ENCODE peak calls at places on chromosome 21, in six cellular contexts. E is Peyer's patch; L is dorsolateral prefrontal cortex; K is CD8-positive, alpha-beta T cell; O is AG04450; Z is sigmoid colon. I is an unnamed sample.

GRCh38 chr21:35084869-35085268 is 35.8 kb upstream of the RUNX1 start:
- DNase-seq in E (no peak), L (no peak), K (no peak), O (peak), Z (no peak), I (no peak)

GRCh38 chr21:45011911-45012660 is 62.3 kb upstream of the ADARB1 start:
- DNase-seq in E (no peak), L (no peak), K (no peak), O (peak), Z (peak), I (no peak)

GRCh38 chr21:14600569-14601308 is 54.6 kb upstream of the SAMSN1 start:
- DNase-seq in E (no peak), L (no peak), K (no peak), O (no peak), Z (no peak), I (no peak)

GRCh38 chr21:25831300-25831699 is 96.5 kb downstream of the GABPA start:
- DNase-seq in E (no peak), L (no peak), K (no peak), O (no peak), Z (no peak), I (no peak)

GRCh38 chr21:32278518-32279376 is at the start of gene MIS18A:
- DNase-seq in E (peak), L (peak), K (peak), O (peak), Z (peak), I (peak)

GRCh38 chr21:14863745-14864210 is 201.0 kb downstream of the NRIP1 start:
- DNase-seq in E (no peak), L (no peak), K (no peak), O (no peak), Z (no peak), I (no peak)

GRCh38 chr21:33070921-33071877 is 1.3 kb downstream of the OLIG1 start:
- DNase-seq in E (no peak), L (no peak), K (no peak), O (no peak), Z (no peak), I (no peak)

GRCh38 chr21:37878946-37879660 is 37.2 kb downstream of the KCNJ6 start:
- DNase-seq in E (no peak), L (no peak), K (no peak), O (peak), Z (no peak), I (no peak)

DNA sequence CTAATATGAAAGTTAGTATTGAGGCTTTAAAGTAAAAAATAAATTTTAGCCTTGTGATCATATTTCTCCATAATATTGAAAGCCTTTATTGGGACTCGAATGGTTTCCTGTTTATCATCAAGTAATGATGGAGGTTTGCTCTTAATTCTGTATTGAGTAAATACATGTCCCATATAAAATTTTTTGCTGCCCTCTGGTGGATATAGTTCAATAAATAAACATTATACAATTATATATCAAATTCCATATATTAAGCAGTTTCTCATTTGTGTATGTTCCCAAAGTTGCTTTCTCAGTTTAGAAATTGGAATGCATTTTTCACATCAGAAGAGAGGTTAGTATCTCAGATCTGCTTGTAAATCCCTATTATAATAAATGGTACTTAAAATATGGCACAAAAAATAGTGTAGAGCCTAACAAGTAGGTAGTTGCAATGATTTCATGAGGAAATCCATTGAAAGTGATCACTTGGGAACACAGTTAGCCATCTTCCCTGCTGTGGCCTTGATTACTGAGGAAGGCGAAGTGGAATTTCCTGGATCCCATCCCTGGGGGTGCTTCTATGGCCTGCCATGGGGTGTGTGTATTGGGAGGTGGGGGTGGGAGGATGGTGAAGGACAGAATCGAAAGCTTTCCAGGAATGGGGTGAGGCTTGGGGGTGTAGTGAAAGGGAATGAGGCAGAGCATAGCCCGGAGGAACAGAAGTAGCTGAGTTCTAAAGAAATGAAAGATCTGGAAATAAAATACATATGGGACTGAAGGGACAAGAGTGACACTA is 84.1 kb upstream of the C21orf91 start:
- DNase-seq in E (no peak), L (no peak), K (no peak), O (peak), Z (no peak), I (no peak)
- TF ChIP-seq CTCF in E (no peak), L (peak), K (peak), O (peak), Z (no peak), I (no peak)

GRCh38 chr21:41851090-41851790 is 27.9 kb downstream of the PRDM15 start:
- DNase-seq in E (no peak), L (no peak), K (no peak), O (no peak), Z (no peak), I (no peak)
- TF ChIP-seq CTCF in E (no peak), L (no peak), K (no peak), O (no peak), Z (no peak), I (no peak)

GRCh38 chr21:21690068-21690665 is 692.0 kb downstream of the NCAM2 start:
- DNase-seq in E (no peak), L (no peak), K (no peak), O (no peak), Z (no peak), I (no peak)

DNA sequence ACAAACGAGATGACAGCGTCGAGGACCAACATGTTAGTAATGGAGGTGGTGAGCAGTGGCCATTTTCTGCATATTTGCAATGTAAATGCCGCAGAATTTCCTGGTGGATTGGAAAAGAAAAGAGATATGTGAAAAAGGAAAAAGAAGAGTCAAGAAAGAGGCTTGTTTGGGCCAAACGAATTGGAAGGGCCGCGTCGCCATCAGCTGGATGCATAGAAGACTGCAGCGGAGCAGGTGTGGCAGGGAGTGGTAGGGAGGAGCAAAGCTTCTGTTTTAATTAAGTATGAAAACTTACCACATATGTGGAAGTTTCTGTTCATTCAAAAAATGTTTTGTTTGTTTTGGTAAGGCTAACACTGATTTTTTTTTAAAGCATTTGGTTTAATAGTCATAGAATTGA is 690.7 kb downstream of the NCAM2 start:
- DNase-seq in E (no peak), L (no peak), K (no peak), O (no peak), Z (no peak), I (no peak)
- TF ChIP-seq CTCF in E (no peak), L (no peak), K (no peak), O (peak), Z (no peak), I (no peak)

GRCh38 chr21:43643193-43643592 is 16.1 kb downstream of the HSF2BP start:
- DNase-seq in E (no peak), L (no peak), K (no peak), O (no peak), Z (no peak), I (no peak)

GRCh38 chr21:43645987-43646386 is 13.3 kb downstream of the HSF2BP start:
- DNase-seq in E (no peak), L (no peak), K (no peak), O (no peak), Z (no peak), I (no peak)

GRCh38 chr21:43646550-43647260 is 12.6 kb downstream of the HSF2BP start:
- DNase-seq in E (peak), L (peak), K (peak), O (peak), Z (peak), I (peak)

GRCh38 chr21:43645414-43645891 is 13.8 kb downstream of the HSF2BP start:
- DNase-seq in E (peak), L (no peak), K (no peak), O (peak), Z (peak), I (no peak)

DNA sequence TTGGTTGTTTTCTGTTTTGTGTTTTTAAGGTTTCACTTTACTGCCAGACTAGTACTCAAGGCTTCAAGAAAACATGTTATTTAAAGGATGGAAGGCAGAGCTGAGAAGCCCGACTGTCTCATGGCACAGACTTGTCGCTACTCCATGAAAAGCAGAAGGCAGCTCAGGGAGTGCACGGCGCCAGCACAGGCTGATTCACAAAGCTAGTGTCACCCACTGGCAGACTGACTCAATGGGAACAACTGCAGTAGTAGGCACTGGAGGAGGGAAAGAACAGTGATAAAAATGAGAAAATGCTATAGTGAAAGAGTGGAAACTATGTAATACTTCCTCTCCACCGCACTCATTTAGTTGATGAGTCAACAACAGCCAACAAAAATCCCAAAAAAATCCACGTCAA is 14.7 kb downstream of the HSF2BP start:
- DNase-seq in E (no peak), L (peak), K (no peak), O (no peak), Z (no peak), I (no peak)
- TF ChIP-seq CTCF in E (no peak), L (no peak), K (no peak), O (peak), Z (no peak), I (no peak)

DNA sequence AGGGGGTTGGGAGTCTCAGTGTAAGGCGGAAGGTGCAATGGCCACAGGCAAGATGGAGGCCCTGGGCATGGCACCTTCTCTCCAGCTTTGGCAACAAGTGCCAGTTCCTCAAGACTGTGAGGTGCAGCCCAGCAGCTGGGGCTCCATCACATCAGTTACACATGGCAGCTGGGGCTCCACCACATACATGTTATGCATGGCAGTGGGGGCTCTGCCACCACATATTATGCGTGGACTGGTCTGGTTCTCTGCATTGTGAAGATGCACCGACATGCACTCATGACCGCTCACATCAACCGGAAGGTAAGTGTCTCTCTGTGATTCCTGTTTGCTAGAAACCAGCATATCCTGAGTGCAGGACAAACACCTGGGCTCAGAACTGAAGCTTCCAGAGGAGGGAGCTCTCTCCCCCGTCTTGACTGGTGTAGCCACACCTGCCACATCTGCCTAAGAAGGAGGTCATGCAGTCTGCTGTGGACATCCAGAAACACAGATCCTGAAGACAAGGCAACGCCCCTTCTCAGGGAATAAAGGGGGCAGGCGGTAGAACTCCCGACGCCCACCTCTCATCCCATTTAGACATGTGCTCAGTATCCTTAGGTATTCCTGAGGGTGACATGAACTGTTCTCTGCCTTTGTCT is 104.1 kb upstream of the TMPRSS2 start:
- DNase-seq in E (no peak), L (no peak), K (no peak), O (no peak), Z (peak), I (no peak)
- TF ChIP-seq CTCF in E (no peak), L (no peak), K (no peak), O (peak), Z (no peak), I (no peak)

GRCh38 chr21:40253112-40253511 is 385.9 kb downstream of the PCP4 start:
- DNase-seq in E (no peak), L (no peak), K (no peak), O (no peak), Z (no peak), I (no peak)
- TF ChIP-seq CTCF in E (no peak), L (no peak), K (no peak), O (no peak), Z (no peak), I (no peak)

GRCh38 chr21:46636181-46636512 is 673 bp downstream of the PRMT2 start:
- DNase-seq in E (no peak), L (no peak), K (no peak), O (no peak), Z (no peak), I (no peak)

GRCh38 chr21:46634966-46635323 is 529 bp upstream of the PRMT2 start:
- DNase-seq in E (peak), L (peak), K (no peak), O (peak), Z (peak), I (no peak)

GRCh38 chr21:46636550-46637289 is 1.2 kb downstream of the PRMT2 start:
- DNase-seq in E (no peak), L (no peak), K (no peak), O (no peak), Z (no peak), I (no peak)

GRCh38 chr21:46634427-46634826 is 1.0 kb upstream of the PRMT2 start:
- DNase-seq in E (no peak), L (no peak), K (no peak), O (no peak), Z (no peak), I (no peak)

GRCh38 chr21:46635324-46636180 is at the start of gene PRMT2:
- DNase-seq in E (peak), L (peak), K (peak), O (peak), Z (peak), I (peak)
- TF ChIP-seq CTCF in E (no peak), L (no peak), K (no peak), O (no peak), Z (no peak), I (no peak)

GRCh38 chr21:39601194-39601940 is 11.4 kb upstream of the B3GALT5 start:
- DNase-seq in E (no peak), L (no peak), K (no peak), O (no peak), Z (no peak), I (no peak)

GRCh38 chr21:39599191-39599966 is 13.4 kb upstream of the B3GALT5 start:
- DNase-seq in E (no peak), L (no peak), K (no peak), O (no peak), Z (no peak), I (no peak)

GRCh38 chr21:39597595-39598185 is 15.1 kb upstream of the B3GALT5 start:
- DNase-seq in E (no peak), L (no peak), K (no peak), O (no peak), Z (no peak), I (no peak)

GRCh38 chr21:39593522-39593921 is 19.2 kb upstream of the B3GALT5 start:
- DNase-seq in E (no peak), L (no peak), K (no peak), O (no peak), Z (no peak), I (no peak)

DNA sequence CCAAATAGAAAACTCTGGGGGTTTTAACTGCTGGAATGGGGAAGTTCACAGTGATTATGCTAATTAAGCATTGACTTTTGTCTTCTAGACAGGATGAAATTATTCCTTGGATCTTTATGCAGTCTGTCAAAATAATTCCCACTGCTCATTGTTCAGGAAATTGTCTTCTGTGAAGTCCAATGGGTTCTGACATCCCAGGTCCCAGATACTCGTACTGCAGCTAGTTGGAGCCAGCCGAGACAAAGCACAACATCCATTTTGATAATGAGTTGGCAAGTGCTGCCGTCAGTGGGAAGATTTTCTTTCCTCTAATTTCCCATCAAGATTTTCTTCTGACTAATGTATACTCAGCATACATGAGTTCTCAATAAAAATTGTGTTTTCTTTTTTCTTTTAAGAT is 17.3 kb upstream of the B3GALT5 start:
- DNase-seq in E (no peak), L (no peak), K (no peak), O (no peak), Z (no peak), I (no peak)
- TF ChIP-seq CTCF in E (no peak), L (no peak), K (no peak), O (no peak), Z (no peak), I (no peak)

DNA sequence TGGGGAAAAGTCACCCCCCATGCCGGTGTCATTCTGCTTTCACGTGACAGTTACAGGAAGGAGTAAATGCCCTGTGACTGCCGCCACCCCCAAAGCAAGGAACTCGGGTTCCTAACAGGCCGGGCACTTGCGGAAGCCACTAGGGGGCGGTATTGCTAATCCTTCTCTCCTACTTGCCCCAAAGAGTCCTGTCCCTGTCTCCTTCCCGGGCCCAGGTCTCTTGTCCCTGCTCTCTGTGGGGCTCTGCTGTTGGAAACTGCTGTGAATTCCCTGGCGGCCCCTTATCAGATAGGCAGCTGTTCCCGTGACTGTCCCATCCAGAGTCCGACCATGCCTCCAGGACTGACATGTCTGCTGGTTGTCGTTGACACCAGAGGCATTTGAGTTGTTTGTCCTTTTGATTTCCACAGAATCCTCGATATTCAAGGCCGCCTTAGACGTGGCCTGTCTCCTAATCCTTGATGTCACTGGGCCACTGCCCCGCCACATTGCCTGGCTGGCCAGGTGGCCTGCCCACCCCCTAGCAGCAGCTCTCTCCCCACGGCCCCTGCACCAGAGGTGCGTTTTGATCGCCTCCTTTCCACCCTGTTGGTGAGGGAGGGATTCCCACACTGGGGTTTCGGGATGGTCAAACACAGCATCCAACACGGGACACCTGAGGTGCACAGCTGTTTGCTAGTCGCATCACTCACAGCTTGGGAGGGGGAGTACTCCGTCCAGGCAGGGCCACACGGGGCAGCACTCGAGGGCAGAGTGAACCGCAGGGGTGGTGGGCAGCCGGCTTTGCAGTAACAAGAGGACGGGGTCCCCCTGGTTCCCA is 37.3 kb downstream of the CHAF1B start:
- DNase-seq in E (no peak), L (no peak), K (no peak), O (peak), Z (no peak), I (no peak)
- TF ChIP-seq CTCF in E (no peak), L (peak), K (peak), O (peak), Z (no peak), I (no peak)